ENCODE peak calls at places on chromosomes 3 and 15, in eight cellular contexts. V, O, A, I, U, Q, B and H are unnamed samples.

GRCh38 chr3:55641914-55642313 is 154.8 kb upstream of the WNT5A start:
- DNase-seq in B (no peak), O (no peak), U (no peak), Q (no peak), A (no peak), V (no peak), I (no peak), H (no peak)

GRCh38 chr3:172085557-172085895 is 46.1 kb downstream of the FNDC3B start:
- DNase-seq in A (no peak), I (no peak), B (no peak), U (no peak), O (no peak), Q (no peak), V (no peak), H (no peak)

GRCh38 chr15:40291088-40291574 is 8.3 kb upstream of the ANKRD63 start:
- DNase-seq in O (no peak), A (peak; percentile 49), V (peak; percentile 53), Q (no peak), I (no peak), U (no peak), B (no peak), H (no peak)

GRCh38 chr15:61195116-61196002 is 33.7 kb downstream of the RORA start:
- DNase-seq in U (no peak), A (peak; percentile 21), Q (no peak), V (peak; percentile 72), I (no peak), O (peak; percentile 60), B (peak; percentile 48), H (peak; percentile 12)

GRCh38 chr3:36648241-36649034 is 115.9 kb downstream of the DCLK3 start:
- DNase-seq in V (peak; percentile 80), Q (no peak), U (peak; percentile 20), O (peak; percentile 35), I (no peak), A (no peak), B (peak; percentile 66), H (no peak)

GRCh38 chr3:172106989-172107388 is 67.6 kb downstream of the FNDC3B start:
- DNase-seq in V (no peak), A (no peak), B (no peak), U (peak; percentile 63), I (peak; percentile 57), O (peak; percentile 92), Q (no peak), H (peak; percentile 81)

GRCh38 chr3:8953336-8953735 is 9.9 kb downstream of the RAD18 start:
- DNase-seq in O (no peak), Q (no peak), A (no peak), V (no peak), U (no peak), I (no peak), B (no peak), H (no peak)

GRCh38 chr3:142577701-142578308 is 728 bp downstream of the ATR start:
- DNase-seq in B (no peak), O (peak; percentile 10), I (no peak), V (peak; percentile 13), A (no peak), Q (no peak), U (no peak), H (no peak)

GRCh38 chr3:42732829-42733459 is 30.3 kb upstream of the HHATL start:
- DNase-seq in V (no peak), O (no peak), Q (no peak), A (no peak), U (no peak), B (no peak), I (no peak), H (no peak)

GRCh38 chr3:88105325-88105724 is 44.4 kb upstream of the C3orf38 start:
- DNase-seq in I (no peak), O (no peak), Q (no peak), U (no peak), V (peak; percentile 50), B (no peak), A (no peak), H (no peak)

GRCh38 chr15:79088426-79089205 is 2.0 kb downstream of the RASGRF1 start:
- DNase-seq in I (no peak), V (no peak), Q (no peak), U (no peak), A (no peak), O (no peak), B (no peak), H (no peak)

GRCh38 chr3:81249540-81250029 is 511.9 kb downstream of the GBE1 start:
- DNase-seq in O (peak; percentile 10), I (no peak), A (no peak), B (no peak), V (peak; percentile 64), Q (no peak), U (no peak), H (no peak)

GRCh38 chr15:74873756-74874424 is 725 bp upstream of the SCAMP2 start:
- DNase-seq in V (peak; percentile 13), O (peak; percentile 37), Q (no peak), U (no peak), B (no peak), A (peak; percentile 36), I (peak; percentile 24), H (no peak)

GRCh38 chr15:43483306-43484128 is 9.4 kb downstream of the TP53BP1 start:
- DNase-seq in I (no peak), A (no peak), U (no peak), V (peak; percentile 55), B (no peak), Q (no peak), O (peak; percentile 9), H (no peak)

GRCh38 chr3:85881833-85882393 is 923.1 kb downstream of the CADM2 start:
- DNase-seq in U (no peak), O (no peak), B (no peak), Q (no peak), A (no peak), V (no peak), I (no peak), H (no peak)

GRCh38 chr3:41148446-41148845 is 50.9 kb upstream of the CTNNB1 start:
- DNase-seq in I (no peak), B (no peak), U (no peak), A (no peak), Q (no peak), V (no peak), O (no peak), H (no peak)

GRCh38 chr15:90837052-90837621 is 31.3 kb upstream of the FURIN start:
- DNase-seq in U (no peak), I (no peak), A (peak; percentile 50), B (no peak), Q (no peak), O (no peak), V (no peak), H (no peak)

GRCh38 chr3:45942051-45942825 is 1.0 kb upstream of the CXCR6 start:
- DNase-seq in O (no peak), V (peak; percentile 17), Q (no peak), U (no peak), B (no peak), I (no peak), A (no peak), H (no peak)

GRCh38 chr3:125168711-125169410 is 43.7 kb downstream of the SLC12A8 start:
- DNase-seq in B (no peak), V (no peak), O (no peak), A (no peak), U (no peak), I (no peak), Q (no peak), H (no peak)

GRCh38 chr3:115186351-115187148 is 39.5 kb upstream of the ZBTB20 start:
- DNase-seq in Q (no peak), A (no peak), B (no peak), U (peak; percentile 35), O (peak; percentile 44), V (no peak), I (no peak), H (peak; percentile 15)
- H3K4me3 ChIP-seq in Q (no peak overlapping the region), A (no peak overlapping the region), B (no peak overlapping the region), U (no peak overlapping the region), O (no peak overlapping the region), V (no peak overlapping the region), I (no peak overlapping the region), H (no peak overlapping the region)

GRCh38 chr3:12559520-12559919 is 2.6 kb downstream of the MKRN2 start:
- DNase-seq in O (no peak), Q (no peak), A (no peak), B (no peak), V (no peak), I (no peak), U (no peak), H (no peak)
- TF ChIP-seq CTCF in O (no peak), Q (no peak), A (no peak), B (no peak), V (no peak), I (no peak), U (no peak), H (no peak)

GRCh38 chr3:149376728-149377407 is 581 bp downstream of the TM4SF1 start:
- DNase-seq in V (peak; percentile 57), A (no peak), U (no peak), B (no peak), Q (no peak), I (no peak), O (no peak), H (no peak)

GRCh38 chr3:149373235-149374125 is 4.0 kb downstream of the TM4SF1 start:
- DNase-seq in B (no peak), Q (no peak), O (no peak), A (no peak), V (peak; percentile 92), I (no peak), U (no peak), H (no peak)

GRCh38 chr3:149375824-149376196 is 1.6 kb downstream of the TM4SF1 start:
- DNase-seq in I (no peak), U (no peak), A (no peak), V (no peak), Q (no peak), O (no peak), B (no peak), H (no peak)

GRCh38 chr3:149374391-149374790 is 3.1 kb downstream of the TM4SF1 start:
- DNase-seq in B (no peak), U (no peak), Q (no peak), I (no peak), A (no peak), O (no peak), V (no peak), H (no peak)

GRCh38 chr3:149375164-149375823 is 2.2 kb downstream of the TM4SF1 start:
- DNase-seq in V (peak; percentile 58), Q (no peak), B (no peak), O (no peak), A (no peak), U (no peak), I (no peak), H (no peak)
- H3K4me3 ChIP-seq in V (peak overlapping the region; percentile 71), Q (peak overlapping the region; percentile 71), B (peak overlapping the region; percentile 51), O (no peak overlapping the region), A (no peak overlapping the region), U (no peak overlapping the region), I (no peak overlapping the region), H (no peak overlapping the region)

DNA sequence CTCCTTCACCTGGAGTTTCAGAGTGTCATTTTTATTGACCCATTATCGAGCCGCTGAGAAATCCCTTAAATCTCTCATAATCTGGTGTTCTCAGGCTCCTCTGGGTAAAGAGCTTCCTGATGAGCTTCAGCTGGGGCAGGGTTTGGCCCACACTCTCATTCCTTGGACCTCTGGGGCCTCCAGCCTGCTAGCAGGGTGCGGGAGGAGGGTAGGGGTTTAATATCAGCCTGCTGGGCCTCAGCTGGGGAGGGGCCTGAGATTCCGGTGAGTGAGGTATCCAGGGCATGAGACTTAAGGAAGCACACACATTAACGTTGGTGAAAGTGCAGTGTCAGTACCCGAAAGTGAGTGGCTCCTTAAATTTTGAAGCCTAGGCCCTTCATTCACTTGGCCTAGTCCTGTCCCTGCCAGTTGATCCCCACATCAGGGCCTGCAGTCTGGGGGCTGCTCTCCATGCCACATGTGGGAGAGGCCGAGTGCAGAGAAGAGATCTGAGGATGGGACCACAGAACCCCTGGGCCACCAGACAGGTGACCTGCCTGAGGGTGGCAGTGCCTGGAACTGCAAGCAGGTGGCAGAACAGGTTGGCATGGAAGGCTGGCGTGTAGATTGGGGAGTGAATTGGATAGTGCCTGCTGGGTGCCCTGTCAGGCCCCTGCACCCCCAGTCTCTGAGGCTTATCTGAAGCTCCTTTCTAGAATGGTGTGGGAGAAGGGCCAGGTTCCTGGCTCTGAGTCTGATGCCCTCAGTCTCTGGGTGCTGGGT is 16.1 kb downstream of the C3orf18 start:
- DNase-seq in A (no peak), I (no peak), V (no peak), O (no peak), B (no peak), U (no peak), Q (no peak), H (no peak)
- TF ChIP-seq CTCF in A (no peak), I (no peak), V (no peak), O (no peak), B (no peak), U (no peak), Q (no peak), H (peak; percentile 7)